ENCODE peak calls at places on chromosomes 4 and X, in five cellular contexts. J, Z, N, V and P are unnamed samples.

GRCh38 chrX:150680974-150681373 is 12.2 kb upstream of the MTMR1 start:
- DNase-seq in J (no peak), N (no peak), V (peak), Z (no peak), P (peak)

GRCh38 chr4:108533245-108533844 is 87.0 kb upstream of the RPL34 start:
- DNase-seq in V (no peak), Z (no peak), N (no peak), J (no peak), P (no peak)

GRCh38 chr4:180434131-180434895 is 1808.9 kb upstream of the TENM3 start:
- DNase-seq in J (no peak), N (no peak), V (no peak), Z (peak), P (no peak)

GRCh38 chrX:25433307-25433706 is 417.5 kb upstream of the ARX start:
- DNase-seq in J (no peak), V (no peak), N (no peak), Z (no peak), P (no peak)

GRCh38 chr4:153440475-153440874 is 25.7 kb upstream of the TMEM131L start:
- DNase-seq in N (no peak), J (no peak), Z (no peak), V (no peak), P (no peak)

GRCh38 chrX:37871626-37872302 is 24.4 kb upstream of the DYNLT3 start:
- DNase-seq in N (no peak), J (peak), Z (peak), V (no peak), P (peak)

GRCh38 chr4:37685726-37686372 is 327 bp downstream of the RELL1 start:
- DNase-seq in J (no peak), Z (no peak), V (no peak), N (peak), P (peak)

GRCh38 chr4:170888660-170889059 is 798.9 kb upstream of the AADAT start:
- DNase-seq in V (no peak), N (no peak), Z (no peak), J (no peak), P (no peak)

GRCh38 chr4:156941940-156942548 is 29.6 kb downstream of the PDGFC start:
- DNase-seq in V (no peak), Z (peak), J (peak), N (no peak), P (no peak)

GRCh38 chr4:8697826-8698225 is 105.3 kb downstream of the CPZ start:
- DNase-seq in J (no peak), V (no peak), N (no peak), Z (no peak), P (no peak)

GRCh38 chrX:7144126-7144525 is 3.4 kb upstream of the STS start:
- DNase-seq in V (no peak), Z (no peak), J (no peak), N (no peak), P (no peak)

GRCh38 chrX:70453024-70453618 is 8.5 kb downstream of the DLG3 start:
- DNase-seq in V (no peak), N (no peak), Z (no peak), J (no peak), P (no peak)

GRCh38 chr4:10077101-10077491 is 39.5 kb downstream of the WDR1 start:
- DNase-seq in Z (no peak), V (no peak), J (no peak), N (no peak), P (no peak)

GRCh38 chr4:53055716-53056413 is 193.7 kb downstream of the RASL11B start:
- DNase-seq in J (no peak), V (no peak), Z (no peak), N (no peak), P (no peak)

GRCh38 chr4:110130578-110131358 is 67.6 kb downstream of the ELOVL6 start:
- DNase-seq in J (no peak), N (no peak), Z (no peak), V (no peak), P (no peak)

GRCh38 chr4:38178666-38178995 is 218.4 kb downstream of the PTTG2 start:
- DNase-seq in V (no peak), J (no peak), N (no peak), Z (no peak), P (no peak)

GRCh38 chr4:114688063-114688462 is 89.5 kb downstream of the UGT8 start:
- DNase-seq in V (no peak), J (no peak), N (no peak), Z (no peak), P (no peak)

GRCh38 chrX:21756785-21757529 is 959 bp downstream of the SMPX start:
- DNase-seq in N (no peak), J (no peak), Z (no peak), V (no peak), P (no peak)

GRCh38 chr4:53586121-53586816 is 5.0 kb downstream of the LNX1 start:
- DNase-seq in V (no peak), N (no peak), J (peak), Z (no peak), P (peak)